ENCODE peak calls at places on chromosome 14, in eight cellular contexts. S is lower leg skin, E is psoas muscle, W is nephron progenitor cell, K is AG04450, X is foreskin keratinocyte, N is GM20000, Z is endothelial cell. Q is an unnamed sample.

GRCh38 chr14:68793734-68794129 is 865 bp upstream of the ZFP36L1 start:
- DNase-seq in N (no peak), K (no peak), X (no peak), E (no peak), S (no peak), Z (no peak), W (no peak), Q (no peak)

GRCh38 chr14:100679707-100680438 is 46.8 kb upstream of the DLK1 start:
- DNase-seq in X (no peak), E (peak), Z (no peak), S (no peak), W (no peak), N (no peak), K (peak), Q (no peak)

GRCh38 chr14:96792581-96792980 is 4.6 kb upstream of the VRK1 start:
- DNase-seq in W (peak), Z (no peak), X (no peak), K (no peak), S (no peak), N (no peak), E (no peak), Q (no peak)

GRCh38 chr14:90053044-90053443 is 8.8 kb upstream of the KCNK13 start:
- DNase-seq in K (no peak), W (no peak), S (no peak), E (no peak), N (no peak), X (no peak), Z (no peak), Q (no peak)

GRCh38 chr14:105312973-105313372 is 1.6 kb upstream of the PACS2 start:
- DNase-seq in N (no peak), S (no peak), X (no peak), K (no peak), E (no peak), W (no peak), Z (no peak), Q (no peak)

GRCh38 chr14:25396128-25396527 is 346.2 kb upstream of the STXBP6 start:
- DNase-seq in Z (no peak), X (no peak), N (no peak), E (no peak), W (no peak), S (no peak), K (no peak), Q (no peak)

GRCh38 chr14:54370323-54371125 is 26.3 kb upstream of the CDKN3 start:
- DNase-seq in E (no peak), X (no peak), K (no peak), Z (no peak), S (no peak), N (no peak), W (no peak), Q (no peak)

GRCh38 chr14:69501362-69501964 is 16.9 kb downstream of the PLEKHD1 start:
- DNase-seq in K (no peak), N (no peak), S (no peak), Z (no peak), X (no peak), E (peak), W (no peak), Q (no peak)

GRCh38 chr14:83463500-83464098 is 1929.9 kb upstream of the SEL1L start:
- DNase-seq in S (no peak), N (peak), W (peak), E (no peak), X (no peak), K (peak), Z (peak), Q (peak)

GRCh38 chr14:71452987-71453386 is 479.2 kb upstream of the RGS6 start:
- DNase-seq in E (no peak), W (no peak), S (no peak), Z (no peak), X (no peak), K (no peak), N (no peak), Q (no peak)

GRCh38 chr14:95130545-95130944 is 26.8 kb downstream of the DICER1 start:
- DNase-seq in Z (no peak), K (no peak), X (no peak), W (no peak), N (no peak), S (no peak), E (no peak), Q (no peak)

GRCh38 chr14:71753126-71753830 is 179.0 kb upstream of the RGS6 start:
- DNase-seq in X (no peak), Z (peak), W (peak), N (peak), E (peak), K (peak), S (peak), Q (peak)

GRCh38 chr14:94180655-94181271 is 6.6 kb downstream of the PPP4R4 start:
- DNase-seq in E (no peak), S (no peak), N (peak), K (no peak), W (no peak), Z (no peak), X (no peak), Q (no peak)

GRCh38 chr14:104624939-104625338 is 20.4 kb upstream of the TMEM179 start:
- DNase-seq in W (no peak), S (peak), N (no peak), X (no peak), E (no peak), Z (no peak), K (no peak), Q (no peak)

GRCh38 chr14:25006961-25007795 is 42.8 kb downstream of the STXBP6 start:
- DNase-seq in S (no peak), N (no peak), K (peak), Z (no peak), W (no peak), E (no peak), X (peak), Q (no peak)

GRCh38 chr14:102491366-102491765 is 18.2 kb downstream of the ANKRD9 start:
- DNase-seq in X (no peak), W (no peak), K (no peak), S (no peak), E (peak), Z (no peak), N (no peak), Q (no peak)

GRCh38 chr14:95979339-95980042 is 59.7 kb upstream of the C14orf132 start:
- DNase-seq in E (no peak), Z (no peak), W (no peak), S (no peak), K (no peak), X (no peak), N (no peak), Q (no peak)

GRCh38 chr14:50937325-50937724 is 7.0 kb downstream of the PYGL start:
- DNase-seq in E (no peak), N (no peak), S (no peak), Z (no peak), W (no peak), K (no peak), X (peak), Q (no peak)

GRCh38 chr14:21476526-21476924 is 234 bp downstream of the RAB2B start:
- DNase-seq in K (no peak), Z (peak), W (peak), X (no peak), E (peak), S (peak), N (no peak), Q (no peak)

GRCh38 chr14:24605435-24606190 is 3.9 kb downstream of the GZMH start:
- DNase-seq in S (peak), N (peak), K (no peak), E (no peak), Z (peak), X (no peak), W (peak), Q (peak)

GRCh38 chr14:72177246-72177645 is 245.0 kb downstream of the RGS6 start:
- DNase-seq in Z (no peak), K (no peak), X (no peak), W (no peak), S (no peak), E (peak), N (no peak), Q (no peak)

GRCh38 chr14:41235466-41235865 is 371.2 kb upstream of the LRFN5 start:
- DNase-seq in E (no peak), Z (no peak), K (no peak), X (no peak), S (no peak), N (no peak), W (no peak), Q (no peak)

GRCh38 chr14:100392266-100392850 is 69.2 kb downstream of the SLC25A47 start:
- DNase-seq in S (no peak), X (no peak), N (no peak), E (no peak), W (no peak), Z (no peak), K (no peak), Q (no peak)

GRCh38 chr14:54920052-54920451 is 17.4 kb upstream of the GCH1 start:
- DNase-seq in X (no peak), S (no peak), Z (no peak), K (no peak), W (no peak), N (no peak), E (no peak), Q (no peak)

GRCh38 chr14:67418368-67419174 is 6.6 kb upstream of the PLEK2 start:
- DNase-seq in K (no peak), E (no peak), S (no peak), Z (no peak), W (no peak), N (no peak), X (peak), Q (no peak)

GRCh38 chr14:68780358-68781160 is 12.3 kb downstream of the ZFP36L1 start:
- DNase-seq in X (no peak), Z (no peak), S (peak), W (no peak), E (peak), N (no peak), K (no peak), Q (no peak)

GRCh38 chr14:93857500-93857899 is 69.2 kb upstream of the PRIMA1 start:
- DNase-seq in E (peak), X (no peak), Z (no peak), N (no peak), S (no peak), K (no peak), W (peak), Q (no peak)

GRCh38 chr14:63180017-63180416 is 24.2 kb upstream of the RHOJ start:
- DNase-seq in E (peak), K (no peak), Z (no peak), X (no peak), W (no peak), S (no peak), N (no peak), Q (no peak)

GRCh38 chr14:63179383-63179782 is 24.9 kb upstream of the RHOJ start:
- DNase-seq in X (peak), K (no peak), N (no peak), Z (no peak), W (no peak), E (no peak), S (no peak), Q (no peak)

GRCh38 chr14:63178912-63179311 is 25.3 kb upstream of the RHOJ start:
- DNase-seq in N (no peak), Z (no peak), S (no peak), X (peak), E (no peak), K (no peak), W (no peak), Q (no peak)

GRCh38 chr14:63175531-63175930 is 28.7 kb upstream of the RHOJ start:
- DNase-seq in Z (no peak), K (no peak), E (no peak), N (no peak), X (no peak), W (no peak), S (no peak), Q (no peak)

GRCh38 chr14:63174760-63175191 is 29.5 kb upstream of the RHOJ start:
- DNase-seq in K (peak), W (peak), X (peak), E (no peak), N (peak), Z (peak), S (no peak), Q (peak)
- TF ChIP-seq CTCF in K (peak), W (peak), X (peak), E (peak), N (no peak), Z (peak), S (no peak), Q (peak)

GRCh38 chr14:65173973-65174693 is 71.8 kb upstream of the MAX start:
- DNase-seq in N (no peak), X (no peak), W (peak), S (no peak), Z (no peak), K (no peak), E (no peak), Q (peak)

GRCh38 chr14:65170318-65170717 is 68.0 kb upstream of the MAX start:
- DNase-seq in K (no peak), W (no peak), N (no peak), E (no peak), S (no peak), Z (no peak), X (no peak), Q (no peak)

GRCh38 chr14:65168840-65169239 is 66.5 kb upstream of the MAX start:
- DNase-seq in W (no peak), Z (no peak), X (no peak), S (no peak), E (no peak), N (no peak), K (no peak), Q (no peak)

GRCh38 chr14:65169351-65169750 is 67.0 kb upstream of the MAX start:
- DNase-seq in W (no peak), E (no peak), N (peak), S (no peak), Z (no peak), X (no peak), K (peak), Q (no peak)

GRCh38 chr14:65170768-65171251 is 68.5 kb upstream of the MAX start:
- DNase-seq in S (no peak), E (peak), Z (peak), W (peak), K (peak), N (peak), X (peak), Q (peak)
- TF ChIP-seq CTCF in S (no peak), E (no peak), Z (no peak), W (peak), K (peak), N (peak), X (peak), Q (peak)

GRCh38 chr14:52040598-52040997 is 28.3 kb downstream of the NID2 start:
- DNase-seq in Z (no peak), N (no peak), E (no peak), X (no peak), K (no peak), W (no peak), S (no peak), Q (no peak)

GRCh38 chr14:52046376-52046917 is 22.4 kb downstream of the NID2 start:
- DNase-seq in N (no peak), S (no peak), K (no peak), W (no peak), Z (no peak), X (no peak), E (no peak), Q (no peak)

GRCh38 chr14:52042371-52043037 is 26.4 kb downstream of the NID2 start:
- DNase-seq in Z (no peak), N (no peak), S (no peak), X (no peak), W (no peak), K (no peak), E (no peak), Q (no peak)

GRCh38 chr14:52044791-52045522 is 23.9 kb downstream of the NID2 start:
- DNase-seq in K (no peak), N (no peak), S (no peak), E (no peak), W (no peak), Z (no peak), X (no peak), Q (no peak)

DNA sequence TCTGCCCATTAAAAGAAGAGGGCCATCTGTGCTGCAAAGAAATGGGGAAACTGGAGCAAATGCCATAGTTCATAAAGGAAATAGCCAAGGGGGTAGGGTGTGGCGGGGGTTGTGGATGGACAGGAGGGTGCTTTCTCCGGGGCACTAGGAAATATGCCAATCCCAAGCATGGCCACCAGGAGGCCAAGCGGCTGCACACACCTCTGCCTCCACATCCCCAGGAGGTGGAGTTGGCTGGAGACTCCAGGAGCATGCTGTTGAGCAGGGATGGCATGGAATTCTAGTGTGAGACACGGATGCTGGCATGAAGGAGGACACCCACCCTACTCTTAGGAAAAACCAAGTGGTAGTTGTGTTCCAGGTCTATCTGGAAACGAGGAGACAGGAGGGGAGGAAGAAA is 25.2 kb downstream of the NID2 start:
- DNase-seq in E (no peak), S (no peak), N (peak), X (no peak), K (no peak), W (peak), Z (peak), Q (peak)
- TF ChIP-seq CTCF in E (peak), S (no peak), N (no peak), X (peak), K (peak), W (peak), Z (peak), Q (peak)

GRCh38 chr14:38208825-38209562 is 1.3 kb downstream of the SSTR1 start:
- DNase-seq in X (no peak), N (no peak), W (peak), K (no peak), Z (peak), E (peak), S (no peak), Q (no peak)
- TF ChIP-seq CTCF in X (no peak), N (no peak), W (peak), K (peak), Z (no peak), E (no peak), S (no peak), Q (peak)

GRCh38 chr14:56487090-56487667 is 92.4 kb upstream of the TMEM260 start:
- DNase-seq in W (no peak), S (no peak), X (no peak), Z (no peak), E (no peak), K (no peak), N (no peak), Q (no peak)
- TF ChIP-seq CTCF in W (peak), S (no peak), X (peak), Z (peak), E (no peak), K (peak), N (no peak), Q (peak)

DNA sequence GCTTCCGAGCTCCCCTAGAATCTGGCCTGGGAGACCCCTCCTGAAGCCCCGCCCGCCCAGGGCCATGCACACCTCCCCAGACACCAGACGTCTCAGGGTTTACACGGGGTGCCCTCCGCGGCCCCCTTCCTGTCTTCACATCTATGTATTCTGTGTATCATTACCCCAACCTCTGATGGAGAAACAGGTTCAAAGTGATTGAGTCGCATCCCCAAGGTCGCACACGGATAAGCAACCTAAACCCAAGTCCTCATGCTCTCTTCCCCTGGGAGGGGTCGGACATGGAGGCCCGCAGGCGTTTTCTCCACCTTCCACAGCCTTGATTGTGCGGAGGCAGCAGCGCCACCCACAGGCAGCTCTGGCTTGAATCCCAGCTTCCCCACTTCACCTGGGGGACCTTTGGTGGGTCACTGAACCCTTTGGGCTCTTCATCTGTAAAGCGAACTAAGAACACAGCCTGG is 237.3 kb downstream of the BCL11B start:
- DNase-seq in N (no peak), Z (no peak), K (no peak), X (no peak), W (no peak), S (peak), E (no peak), Q (no peak)
- TF ChIP-seq CTCF in N (no peak), Z (no peak), K (no peak), X (peak), W (no peak), S (no peak), E (no peak), Q (no peak)

DNA sequence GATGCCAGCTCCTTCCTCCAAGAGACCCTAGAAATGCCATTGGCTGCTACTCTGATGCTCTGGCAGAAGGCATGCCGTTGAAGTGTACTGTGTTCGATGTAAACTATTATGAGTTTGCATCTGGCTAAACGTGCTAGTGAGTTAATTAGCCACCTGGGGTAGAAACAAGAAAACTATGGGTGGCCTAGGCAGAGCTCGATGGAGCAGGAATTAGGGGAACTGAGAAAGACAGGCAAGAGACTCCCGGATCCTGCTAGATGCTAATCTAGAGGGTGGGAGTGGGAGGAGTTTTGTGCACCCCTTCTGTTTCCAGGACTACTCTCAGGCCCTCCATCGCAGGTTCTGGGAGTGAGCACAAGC is 32.0 kb downstream of the TMEM63C start:
- DNase-seq in N (no peak), W (no peak), Z (no peak), K (no peak), X (no peak), E (no peak), S (no peak), Q (no peak)
- TF ChIP-seq CTCF in N (no peak), W (peak), Z (no peak), K (no peak), X (no peak), E (no peak), S (no peak), Q (no peak)

GRCh38 chr14:77761205-77761931 is 412 bp upstream of the SNW1 start:
- DNase-seq in X (peak), S (no peak), K (no peak), Z (peak), E (peak), W (peak), N (no peak), Q (peak)
- TF ChIP-seq CTCF in X (peak), S (no peak), K (peak), Z (peak), E (no peak), W (no peak), N (peak), Q (peak)

DNA sequence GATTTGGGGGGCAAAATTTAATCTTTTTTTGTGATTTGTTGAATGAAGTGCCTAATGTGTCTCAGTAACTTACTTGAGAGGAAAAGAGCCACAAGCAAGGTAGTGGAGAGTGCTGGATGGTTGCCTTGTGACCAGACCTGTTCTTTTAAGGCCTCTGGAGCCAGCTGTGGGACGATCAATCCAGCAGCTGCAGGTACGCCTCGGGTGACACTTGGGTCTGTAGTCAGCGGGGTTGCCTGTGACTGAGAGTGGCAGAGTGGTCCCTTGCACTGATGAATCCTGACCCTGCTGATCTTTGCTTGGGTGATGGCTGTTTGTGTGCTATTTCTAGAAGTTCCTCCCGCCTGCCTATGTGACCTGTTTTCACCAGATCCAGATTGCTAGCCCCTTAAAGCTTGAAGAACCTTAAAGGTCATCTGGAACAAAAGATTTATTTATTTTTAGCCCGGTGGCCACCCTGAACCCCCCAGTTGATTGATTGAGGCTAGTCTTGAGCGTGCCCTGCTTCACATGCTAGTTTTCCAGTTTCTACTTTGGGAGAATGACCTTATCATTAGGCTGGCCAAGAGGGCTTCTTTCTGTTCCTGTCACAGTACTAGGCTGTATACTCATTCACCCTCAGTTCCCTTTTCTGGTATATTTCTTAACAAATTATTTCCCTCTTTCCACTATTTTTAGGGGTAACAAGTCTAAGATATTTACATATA is 23.2 kb downstream of the PRKCH start:
- DNase-seq in Z (no peak), K (no peak), W (no peak), E (no peak), S (no peak), N (no peak), X (no peak), Q (no peak)
- TF ChIP-seq CTCF in Z (no peak), K (no peak), W (no peak), E (no peak), S (no peak), N (no peak), X (no peak), Q (no peak)

GRCh38 chr14:77133718-77134338 is 7.8 kb downstream of the ZDHHC22 start:
- DNase-seq in N (peak), W (peak), S (no peak), K (peak), E (peak), Z (peak), X (no peak), Q (peak)
- TF ChIP-seq CTCF in N (no peak), W (no peak), S (no peak), K (no peak), E (no peak), Z (no peak), X (no peak), Q (no peak)